ENCODE peak calls at places on chromosome 1, in four cellular contexts. P, L, N and Z are unnamed samples.

GRCh38 chr1:8746554-8746953 is 70.9 kb downstream of the RERE start:
- DNase-seq in P (no peak), L (peak), N (no peak), Z (no peak)

GRCh38 chr1:62621907-62622306 is 24.6 kb downstream of the ANGPTL3 start:
- DNase-seq in P (peak), L (peak), N (no peak), Z (peak)

GRCh38 chr1:41390573-41390972 is 29.3 kb downstream of the FOXO6 start:
- DNase-seq in P (no peak), L (no peak), N (no peak), Z (no peak)

GRCh38 chr1:201937624-201938212 is 8.6 kb downstream of the LMOD1 start:
- DNase-seq in P (no peak), L (peak), N (no peak), Z (peak)

GRCh38 chr1:4084896-4085295 is 184.8 kb upstream of the C1orf174 start:
- DNase-seq in P (no peak), L (no peak), N (no peak), Z (no peak)

GRCh38 chr1:228060458-228061190 is 21.9 kb upstream of the ARF1 start:
- DNase-seq in P (no peak), L (no peak), N (peak), Z (no peak)

GRCh38 chr1:226656601-226657277 is 82.3 kb downstream of the ITPKB start:
- DNase-seq in P (no peak), L (no peak), N (no peak), Z (no peak)

GRCh38 chr1:183609313-183609712 is 19.1 kb upstream of the NCF2 start:
- DNase-seq in P (peak), L (peak), N (no peak), Z (peak)

GRCh38 chr1:189859385-189859977 is 618.2 kb downstream of the BRINP3 start:
- DNase-seq in P (no peak), L (no peak), N (peak), Z (peak)

GRCh38 chr1:236128646-236129178 is 13.6 kb upstream of the GPR137B start:
- DNase-seq in P (no peak), L (no peak), N (no peak), Z (no peak)

GRCh38 chr1:197781998-197782718 is 6.9 kb upstream of the DENND1B start:
- DNase-seq in P (no peak), L (no peak), N (no peak), Z (no peak)

GRCh38 chr1:146007048-146007784 is 10.8 kb upstream of the TXNIP start:
- DNase-seq in P (peak), L (peak), N (peak), Z (peak)